ENCODE peak calls at places on chromosomes 4 and X, in six cellular contexts. A is heart left ventricle, P is sigmoid colon, B is breast epithelium, D is ovary, X is tibial nerve. U is an unnamed sample.

GRCh38 chr4:6582889-6583504 is 8.0 kb downstream of the MAN2B2 start:
- DNase-seq in P (no peak), B (no peak), A (no peak), D (no peak), X (no peak), U (peak)

GRCh38 chr4:158446106-158446505 is 75.6 kb upstream of the RXFP1 start:
- DNase-seq in B (no peak), X (no peak), D (no peak), P (no peak), A (no peak), U (peak)

GRCh38 chrX:48899078-48899410 is 1.3 kb downstream of the PQBP1 start:
- DNase-seq in A (no peak), B (no peak), P (no peak), X (no peak), D (no peak), U (no peak)

GRCh38 chr4:94455081-94455480 is 3.3 kb downstream of the PDLIM5 start:
- DNase-seq in A (peak), X (peak), P (peak), D (peak), B (peak), U (peak)

GRCh38 chr4:113052379-113052951 is 3.0 kb downstream of the ANK2 start:
- DNase-seq in D (peak), P (no peak), B (no peak), X (no peak), A (no peak), U (peak)

GRCh38 chr4:7252510-7253340 is 60.4 kb downstream of the SORCS2 start:
- DNase-seq in P (no peak), D (no peak), B (no peak), A (no peak), X (no peak), U (no peak)

GRCh38 chr4:55176497-55176896 is 51.1 kb upstream of the KDR start:
- DNase-seq in A (no peak), X (no peak), D (no peak), B (no peak), P (no peak), U (no peak)

GRCh38 chr4:119940557-119940956 is 126.1 kb downstream of the MAD2L1 start:
- DNase-seq in P (no peak), X (no peak), D (no peak), B (no peak), A (no peak), U (no peak)

GRCh38 chr4:114924311-114924710 is 189.1 kb downstream of the NDST4 start:
- DNase-seq in A (no peak), P (no peak), D (no peak), B (no peak), X (no peak), U (no peak)

GRCh38 chr4:14562901-14563300 is 439.4 kb upstream of the CPEB2 start:
- DNase-seq in X (no peak), P (no peak), D (no peak), B (no peak), A (no peak), U (no peak)

GRCh38 chr4:6889736-6890324 is 19.8 kb upstream of the TBC1D14 start:
- DNase-seq in P (peak), D (no peak), X (no peak), B (no peak), A (no peak), U (no peak)

GRCh38 chrX:17656035-17656418 is 81.3 kb upstream of the SCML1 start:
- DNase-seq in P (no peak), B (no peak), A (peak), X (no peak), D (peak), U (no peak)
- H3K4me3 ChIP-seq in P (no peak), B (peak), A (peak), X (no peak), D (peak), U (no peak)

DNA sequence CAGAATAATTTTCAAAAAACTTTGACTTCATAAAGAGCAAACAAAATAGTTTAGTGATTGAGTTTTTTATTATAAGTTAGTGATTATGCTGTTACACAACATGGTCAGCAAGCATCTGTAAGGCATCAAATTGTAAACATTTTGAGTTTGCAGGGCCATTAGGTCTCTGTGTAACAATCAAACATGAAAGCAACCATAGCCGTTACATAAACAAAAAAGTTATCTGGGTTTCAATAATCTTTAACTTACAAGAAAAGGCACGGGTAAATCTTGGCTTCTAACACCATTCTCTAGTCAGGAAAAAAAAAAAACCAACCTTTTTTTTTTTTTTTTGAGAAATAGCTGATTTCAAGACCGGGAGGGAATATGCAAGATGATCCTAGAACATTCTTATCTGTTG is 1941.1 kb downstream of the PCDH7 start:
- DNase-seq in P (no peak), D (no peak), B (no peak), A (no peak), X (no peak), U (no peak)
- TF ChIP-seq CTCF in P (no peak), D (no peak), B (no peak), A (no peak), X (no peak), U (no peak)

GRCh38 chrX:129586446-129586845 is 46.4 kb downstream of the OCRL start:
- DNase-seq in B (no peak), P (no peak), A (no peak), D (no peak), X (no peak), U (no peak)

GRCh38 chrX:129581904-129582303 is 41.8 kb downstream of the OCRL start:
- DNase-seq in X (no peak), P (no peak), A (no peak), B (no peak), D (no peak), U (peak)

GRCh38 chrX:129585691-129586090 is 45.6 kb downstream of the OCRL start:
- DNase-seq in A (no peak), B (no peak), D (no peak), P (no peak), X (no peak), U (no peak)

GRCh38 chrX:129590596-129590995 is 50.5 kb downstream of the OCRL start:
- DNase-seq in D (no peak), B (no peak), A (no peak), P (no peak), X (no peak), U (no peak)

GRCh38 chrX:129585143-129585542 is 45.1 kb downstream of the OCRL start:
- DNase-seq in A (no peak), D (no peak), P (no peak), B (no peak), X (no peak), U (no peak)
- H3K4me3 ChIP-seq in A (no peak), D (no peak), P (no peak), B (no peak), X (no peak), U (no peak)

GRCh38 chrX:53713987-53714579 is 27.6 kb upstream of the HUWE1 start:
- DNase-seq in X (no peak), B (no peak), P (no peak), A (no peak), D (no peak), U (no peak)

GRCh38 chrX:53715336-53715924 is 28.9 kb upstream of the HUWE1 start:
- DNase-seq in D (no peak), B (no peak), X (no peak), A (no peak), P (no peak), U (no peak)

GRCh38 chrX:53717205-53717604 is 30.7 kb upstream of the HUWE1 start:
- DNase-seq in X (no peak), A (no peak), P (no peak), D (no peak), B (no peak), U (no peak)

GRCh38 chrX:53716328-53717088 is 30.0 kb upstream of the HUWE1 start:
- DNase-seq in B (peak), P (no peak), D (no peak), X (no peak), A (no peak), U (peak)

GRCh38 chrX:53714580-53715335 is 28.2 kb upstream of the HUWE1 start:
- DNase-seq in A (no peak), P (no peak), D (no peak), B (peak), X (no peak), U (peak)
- TF ChIP-seq CTCF in A (no peak), P (no peak), D (no peak), B (no peak), X (no peak), U (no peak)

DNA sequence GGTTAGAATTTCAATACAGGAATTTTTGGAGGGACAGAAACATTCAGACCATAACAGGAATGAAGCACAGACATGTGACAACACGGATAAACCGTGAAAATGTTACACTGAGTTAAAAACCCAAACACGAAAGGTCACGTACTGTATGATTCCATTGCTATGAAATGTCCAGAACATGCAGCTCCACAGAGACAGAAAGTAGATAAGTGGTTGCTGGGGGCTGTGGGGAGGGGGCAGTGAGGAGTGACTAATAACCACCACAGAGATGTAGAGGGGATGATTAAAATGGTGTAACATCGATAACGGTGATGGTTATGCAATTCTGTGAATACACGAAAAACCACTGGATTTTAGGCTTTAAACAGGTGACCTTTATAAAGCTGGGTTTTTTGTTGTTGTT is 8.3 kb downstream of the GPR143 start:
- DNase-seq in P (no peak), B (no peak), A (no peak), D (no peak), X (no peak), U (no peak)
- H3K4me3 ChIP-seq in P (no peak), B (no peak), A (no peak), D (no peak), X (no peak), U (no peak)

GRCh38 chr4:73311428-73311827 is 52.8 kb upstream of the ANKRD17 start:
- DNase-seq in B (no peak), X (no peak), A (no peak), P (no peak), D (no peak), U (peak)
- TF ChIP-seq CTCF in B (peak), X (peak), A (peak), P (no peak), D (no peak), U (peak)

U was measured in fibroblast of mammary gland.